ENCODE peak calls at places on chromosomes 12 and 14, in seven cellular contexts. One of them, this sample, is unnamed.
A peak's percentile ranks its signal among the peaks of the same experiment; 100 is the strongest.

GRCh38 chr12:114123108-114123507 is 157.0 kb upstream of the RBM19 start:
- DNase-seq in fibroblast of lung: no peak
- DNase-seq in heart right ventricle: no peak
- DNase-seq in stimulated activated effector memory CD8-positive, alpha-beta T cell treated with anti-CD3 and anti-CD28 coated beads, Interleukin-12 subunit alpha, Interleukin-12 subunit beta, amount 100 ng/mL, for 72 hours: no peak
- DNase-seq in NCI-H1092: no peak
- DNase-seq in IMR-90: no peak
- DNase-seq in activated CD4-positive, CD25-positive, alpha-beta regulatory T cell: no peak
- DNase-seq in this sample: no peak

GRCh38 chr12:75437564-75437963 is 43.0 kb upstream of the GLIPR1 start:
- DNase-seq in NCI-H1092: no peak
- DNase-seq in activated CD4-positive, CD25-positive, alpha-beta regulatory T cell: no peak
- DNase-seq in heart right ventricle: no peak
- DNase-seq in IMR-90: peak; percentile 34
- DNase-seq in fibroblast of lung: peak; percentile 49
- DNase-seq in stimulated activated effector memory CD8-positive, alpha-beta T cell treated with anti-CD3 and anti-CD28 coated beads, Interleukin-12 subunit alpha, Interleukin-12 subunit beta, amount 100 ng/mL, for 72 hours: no peak
- DNase-seq in this sample: peak; percentile 39

GRCh38 chr12:85568395-85569103 is 267.7 kb downstream of the RASSF9 start:
- DNase-seq in NCI-H1092: no peak
- DNase-seq in activated CD4-positive, CD25-positive, alpha-beta regulatory T cell: no peak
- DNase-seq in stimulated activated effector memory CD8-positive, alpha-beta T cell treated with anti-CD3 and anti-CD28 coated beads, Interleukin-12 subunit alpha, Interleukin-12 subunit beta, amount 100 ng/mL, for 72 hours: no peak
- DNase-seq in IMR-90: no peak
- DNase-seq in heart right ventricle: no peak
- DNase-seq in fibroblast of lung: no peak
- DNase-seq in this sample: peak; percentile 18

GRCh38 chr12:78088391-78088832 is 257.7 kb downstream of the NAV3 start:
- DNase-seq in fibroblast of lung: peak; percentile 61
- DNase-seq in heart right ventricle: no peak
- DNase-seq in activated CD4-positive, CD25-positive, alpha-beta regulatory T cell: no peak
- DNase-seq in stimulated activated effector memory CD8-positive, alpha-beta T cell treated with anti-CD3 and anti-CD28 coated beads, Interleukin-12 subunit alpha, Interleukin-12 subunit beta, amount 100 ng/mL, for 72 hours: no peak
- DNase-seq in NCI-H1092: no peak
- DNase-seq in IMR-90: peak; percentile 20
- DNase-seq in this sample: no peak

GRCh38 chr14:71590131-71590530 is 342.1 kb upstream of the RGS6 start:
- DNase-seq in heart right ventricle: no peak
- DNase-seq in stimulated activated effector memory CD8-positive, alpha-beta T cell treated with anti-CD3 and anti-CD28 coated beads, Interleukin-12 subunit alpha, Interleukin-12 subunit beta, amount 100 ng/mL, for 72 hours: no peak
- DNase-seq in NCI-H1092: no peak
- DNase-seq in activated CD4-positive, CD25-positive, alpha-beta regulatory T cell: no peak
- DNase-seq in fibroblast of lung: no peak
- DNase-seq in IMR-90: no peak
- DNase-seq in this sample: no peak

GRCh38 chr14:104968541-104969401 is 9.4 kb downstream of the AHNAK2 start:
- DNase-seq in NCI-H1092: no peak
- DNase-seq in heart right ventricle: no peak
- DNase-seq in activated CD4-positive, CD25-positive, alpha-beta regulatory T cell: no peak
- DNase-seq in IMR-90: no peak
- DNase-seq in fibroblast of lung: no peak
- DNase-seq in stimulated activated effector memory CD8-positive, alpha-beta T cell treated with anti-CD3 and anti-CD28 coated beads, Interleukin-12 subunit alpha, Interleukin-12 subunit beta, amount 100 ng/mL, for 72 hours: no peak
- DNase-seq in this sample: no peak

GRCh38 chr12:92029902-92030586 is 115.6 kb downstream of the BTG1 start:
- DNase-seq in IMR-90: no peak
- DNase-seq in activated CD4-positive, CD25-positive, alpha-beta regulatory T cell: no peak
- DNase-seq in NCI-H1092: no peak
- DNase-seq in stimulated activated effector memory CD8-positive, alpha-beta T cell treated with anti-CD3 and anti-CD28 coated beads, Interleukin-12 subunit alpha, Interleukin-12 subunit beta, amount 100 ng/mL, for 72 hours: no peak
- DNase-seq in heart right ventricle: no peak
- DNase-seq in fibroblast of lung: no peak
- DNase-seq in this sample: no peak

GRCh38 chr12:12582895-12583303 is 20.2 kb upstream of the DUSP16 start:
- DNase-seq in heart right ventricle: no peak
- DNase-seq in stimulated activated effector memory CD8-positive, alpha-beta T cell treated with anti-CD3 and anti-CD28 coated beads, Interleukin-12 subunit alpha, Interleukin-12 subunit beta, amount 100 ng/mL, for 72 hours: peak; percentile 33
- DNase-seq in IMR-90: peak; percentile 67
- DNase-seq in activated CD4-positive, CD25-positive, alpha-beta regulatory T cell: no peak
- DNase-seq in fibroblast of lung: peak; percentile 7
- DNase-seq in NCI-H1092: no peak
- DNase-seq in this sample: peak; percentile 71